ENCODE peak calls at places on chromosome 17, in seven cellular contexts. Q is IMR-90, M is pancreas, Z is GM10248, Y is natural killer cell, N is fibroblast of mammary gland, S is tibial nerve. E is an unnamed sample.

GRCh38 chr17:67531291-67531690 is 154.2 kb downstream of the PITPNC1 start:
- DNase-seq in Q (no peak), M (peak), Z (peak), Y (no peak), N (no peak), S (no peak), E (no peak)

GRCh38 chr17:17395246-17395802 is 81.5 kb upstream of the MED9 start:
- DNase-seq in Q (no peak), M (no peak), Z (no peak), Y (no peak), N (no peak), S (no peak), E (no peak)

GRCh38 chr17:17681744-17682292 is 560 bp downstream of the RAI1 start:
- DNase-seq in Q (no peak), M (no peak), Z (no peak), Y (peak), N (no peak), S (no peak), E (no peak)

GRCh38 chr17:10151667-10152496 is 46.5 kb downstream of the GAS7 start:
- DNase-seq in Q (no peak), M (no peak), Z (peak), Y (peak), N (no peak), S (no peak), E (no peak)

GRCh38 chr17:11144358-11145233 is 96.4 kb upstream of the SHISA6 start:
- DNase-seq in Q (no peak), M (peak), Z (no peak), Y (no peak), N (peak), S (no peak), E (no peak)

GRCh38 chr17:49360796-49361128 is 1.3 kb downstream of the ZNF652 start:
- DNase-seq in Q (peak), M (no peak), Z (no peak), Y (no peak), N (no peak), S (no peak), E (no peak)

GRCh38 chr17:49439673-49440571 is 25.2 kb upstream of the PHB1 start:
- DNase-seq in Q (peak), M (no peak), Z (no peak), Y (no peak), N (peak), S (no peak), E (no peak)

GRCh38 chr17:20706752-20707372 is 127.3 kb downstream of the CDRT15L2 start:
- DNase-seq in Q (no peak), M (no peak), Z (no peak), Y (no peak), N (no peak), S (no peak), E (no peak)

GRCh38 chr17:41792835-41793748 is 6.6 kb upstream of the JUP start:
- DNase-seq in Q (peak), M (peak), Z (no peak), Y (no peak), N (no peak), S (no peak), E (no peak)

GRCh38 chr17:78684026-78684425 is 98.0 kb downstream of the CYTH1 start:
- DNase-seq in Q (no peak), M (no peak), Z (no peak), Y (no peak), N (no peak), S (no peak), E (no peak)

GRCh38 chr17:44210342-44211192 is 8.9 kb downstream of the UBTF start:
- DNase-seq in Q (peak), M (peak), Z (peak), Y (peak), N (peak), S (peak), E (peak)

GRCh38 chr17:17539591-17539990 is 43.4 kb upstream of the RASD1 start:
- DNase-seq in Q (no peak), M (no peak), Z (no peak), Y (no peak), N (no peak), S (no peak), E (no peak)

GRCh38 chr17:42315402-42316156 is 27.3 kb downstream of the STAT5A start:
- DNase-seq in Q (no peak), M (no peak), Z (no peak), Y (no peak), N (no peak), S (no peak), E (no peak)

GRCh38 chr17:49249292-49249794 is 18.8 kb upstream of the PHOSPHO1 start:
- DNase-seq in Q (no peak), M (no peak), Z (no peak), Y (no peak), N (no peak), S (no peak), E (no peak)

GRCh38 chr17:35148144-35148543 is 527 bp downstream of the UNC45B start:
- DNase-seq in Q (no peak), M (no peak), Z (no peak), Y (no peak), N (no peak), S (no peak), E (no peak)

GRCh38 chr17:78474631-78475146 is 96.2 kb downstream of the PGS1 start:
- DNase-seq in Q (no peak), M (no peak), Z (peak), Y (peak), N (no peak), S (no peak), E (no peak)

GRCh38 chr17:36742267-36743000 is 141.1 kb downstream of the MRM1 start:
- DNase-seq in Q (no peak), M (no peak), Z (no peak), Y (no peak), N (no peak), S (no peak), E (no peak)

GRCh38 chr17:27654654-27655524 is 23.9 kb downstream of the LGALS9 start:
- DNase-seq in Q (peak), M (peak), Z (peak), Y (peak), N (peak), S (peak), E (peak)

GRCh38 chr17:71200597-71200996 is 920.2 kb upstream of the SOX9 start:
- DNase-seq in Q (no peak), M (no peak), Z (no peak), Y (no peak), N (no peak), S (no peak), E (no peak)

GRCh38 chr17:29048440-29049360 is 5.8 kb downstream of the PIPOX start:
- DNase-seq in Q (peak), M (no peak), Z (no peak), Y (no peak), N (no peak), S (no peak), E (no peak)

GRCh38 chr17:42518755-42519545 is 17.1 kb upstream of the NAGLU start:
- DNase-seq in Q (no peak), M (peak), Z (no peak), Y (no peak), N (no peak), S (no peak), E (no peak)

GRCh38 chr17:64403881-64404460 is 13.3 kb upstream of the PECAM1 start:
- DNase-seq in Q (no peak), M (no peak), Z (no peak), Y (no peak), N (no peak), S (no peak), E (no peak)

GRCh38 chr17:81039854-81040758 is 5.2 kb downstream of the BAIAP2 start:
- DNase-seq in Q (peak), M (no peak), Z (no peak), Y (no peak), N (peak), S (no peak), E (no peak)

GRCh38 chr17:74635418-74635817 is 11.9 kb upstream of the CD300E start:
- DNase-seq in Q (no peak), M (no peak), Z (peak), Y (no peak), N (no peak), S (no peak), E (no peak)

GRCh38 chr17:66964930-66965800 is 658 bp downstream of the CACNG4 start:
- DNase-seq in Q (no peak), M (no peak), Z (peak), Y (no peak), N (no peak), S (no peak), E (no peak)

GRCh38 chr17:38877130-38877851 is 7.4 kb downstream of the LASP1 start:
- DNase-seq in Q (no peak), M (no peak), Z (no peak), Y (no peak), N (no peak), S (no peak), E (no peak)

GRCh38 chr17:19470529-19471261 is 59.7 kb downstream of the RNF112 start:
- DNase-seq in Q (peak), M (no peak), Z (no peak), Y (no peak), N (peak), S (peak), E (no peak)

GRCh38 chr17:38868095-38868967 is 1.5 kb upstream of the LASP1 start:
- DNase-seq in Q (peak), M (peak), Z (no peak), Y (no peak), N (peak), S (peak), E (no peak)

GRCh38 chr17:59699218-59699617 is 8.0 kb downstream of the PTRH2 start:
- DNase-seq in Q (no peak), M (no peak), Z (no peak), Y (no peak), N (no peak), S (no peak), E (no peak)

GRCh38 chr17:66088173-66088572 is 103.8 kb downstream of the CEP112 start:
- DNase-seq in Q (no peak), M (no peak), Z (no peak), Y (no peak), N (no peak), S (no peak), E (no peak)

GRCh38 chr17:77506371-77506991 is 365.7 kb downstream of the SEC14L1 start:
- DNase-seq in Q (no peak), M (no peak), Z (no peak), Y (no peak), N (no peak), S (no peak), E (no peak)

GRCh38 chr17:56497132-56497531 is 96.4 kb upstream of the NOG start:
- DNase-seq in Q (no peak), M (no peak), Z (no peak), Y (no peak), N (no peak), S (no peak), E (no peak)

GRCh38 chr17:70796757-70797156 is 627.4 kb downstream of the KCNJ2 start:
- DNase-seq in Q (no peak), M (no peak), Z (no peak), Y (no peak), N (no peak), S (no peak), E (no peak)

GRCh38 chr17:19660219-19660870 is 11.8 kb downstream of the ALDH3A2 start:
- DNase-seq in Q (no peak), M (no peak), Z (no peak), Y (no peak), N (no peak), S (no peak), E (no peak)

GRCh38 chr17:59418732-59419166 is 87.3 kb downstream of the YPEL2 start:
- DNase-seq in Q (no peak), M (no peak), Z (no peak), Y (no peak), N (no peak), S (no peak), E (no peak)

GRCh38 chr17:8921147-8921546 is 44.4 kb downstream of the PIK3R5 start:
- DNase-seq in Q (no peak), M (no peak), Z (no peak), Y (no peak), N (no peak), S (no peak), E (no peak)

GRCh38 chr17:21166599-21167265 is 40.0 kb downstream of the DHRS7B start:
- DNase-seq in Q (peak), M (no peak), Z (no peak), Y (no peak), N (peak), S (no peak), E (no peak)

GRCh38 chr17:70945386-70945785 is 776.1 kb downstream of the KCNJ2 start:
- DNase-seq in Q (no peak), M (no peak), Z (no peak), Y (no peak), N (peak), S (no peak), E (no peak)

GRCh38 chr17:82619211-82619610 is 29.0 kb downstream of the WDR45B start:
- DNase-seq in Q (no peak), M (no peak), Z (no peak), Y (no peak), N (no peak), S (no peak), E (no peak)

GRCh38 chr17:82614095-82614631 is 34.1 kb downstream of the WDR45B start:
- DNase-seq in Q (no peak), M (no peak), Z (no peak), Y (no peak), N (no peak), S (no peak), E (no peak)

GRCh38 chr17:82616021-82616703 is 32.1 kb downstream of the WDR45B start:
- DNase-seq in Q (no peak), M (no peak), Z (no peak), Y (no peak), N (no peak), S (no peak), E (no peak)

GRCh38 chr17:82613283-82614094 is 34.8 kb downstream of the WDR45B start:
- DNase-seq in Q (no peak), M (no peak), Z (no peak), Y (no peak), N (no peak), S (no peak), E (no peak)

DNA sequence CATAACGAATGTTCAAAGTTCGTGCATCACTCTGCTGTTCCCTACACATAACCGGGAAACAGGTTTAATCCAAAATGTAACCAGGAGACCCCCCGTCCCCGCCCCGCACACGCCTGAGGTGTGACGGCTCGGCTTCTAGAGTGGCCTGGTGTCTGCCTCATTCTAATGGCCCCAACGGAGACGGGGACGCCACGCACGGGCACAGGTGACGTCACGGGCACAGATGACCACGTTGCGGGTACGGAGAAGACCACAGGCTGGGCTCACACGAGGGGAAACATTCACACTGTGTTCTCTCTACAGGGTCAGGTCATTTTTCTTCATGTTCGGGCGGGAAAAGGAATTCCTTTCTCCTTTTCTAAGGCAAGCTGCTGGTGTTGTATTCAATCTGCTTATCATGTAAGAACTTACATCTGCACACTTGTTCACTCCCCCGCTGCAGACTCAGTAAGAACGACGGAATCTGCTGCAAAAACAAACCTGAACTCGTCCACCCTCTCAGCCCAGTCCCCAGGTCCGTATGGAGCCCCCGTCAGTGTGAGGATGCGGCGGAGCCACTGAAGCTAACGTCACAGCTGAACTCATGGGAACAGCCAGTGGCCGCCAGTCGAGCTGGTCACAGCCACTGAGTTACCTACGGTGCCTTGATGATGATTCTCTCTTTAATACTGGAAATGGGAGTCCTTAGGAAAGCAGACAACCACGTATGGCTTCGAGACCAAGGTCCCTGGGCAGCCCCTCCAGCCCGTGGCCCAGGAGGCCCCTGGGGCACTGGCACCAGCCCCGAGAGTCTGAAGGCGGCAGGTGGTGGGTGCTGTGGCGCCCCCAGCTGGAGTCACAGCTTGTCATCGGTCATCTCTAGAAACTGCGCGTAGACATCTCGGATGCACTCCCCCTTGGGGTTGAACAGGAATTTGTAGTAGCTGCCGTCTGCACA is 32.9 kb downstream of the WDR45B start:
- DNase-seq in Q (no peak), M (no peak), Z (no peak), Y (no peak), N (no peak), S (no peak), E (no peak)
- TF ChIP-seq CTCF in Q (no peak), M (no peak), Z (no peak), Y (no peak), N (no peak), S (no peak), E (no peak)

GRCh38 chr17:33124871-33125551 is 133.4 kb downstream of the SPACA3 start:
- DNase-seq in Q (no peak), M (no peak), Z (no peak), Y (no peak), N (no peak), S (no peak), E (no peak)

GRCh38 chr17:33124185-33124584 is 132.5 kb downstream of the SPACA3 start:
- DNase-seq in Q (no peak), M (no peak), Z (no peak), Y (no peak), N (no peak), S (no peak), E (no peak)

GRCh38 chr17:33127706-33128105 is 136.1 kb downstream of the SPACA3 start:
- DNase-seq in Q (no peak), M (no peak), Z (no peak), Y (no peak), N (peak), S (no peak), E (no peak)

GRCh38 chr17:33126086-33126485 is 134.4 kb downstream of the SPACA3 start:
- DNase-seq in Q (no peak), M (no peak), Z (no peak), Y (no peak), N (no peak), S (no peak), E (no peak)

DNA sequence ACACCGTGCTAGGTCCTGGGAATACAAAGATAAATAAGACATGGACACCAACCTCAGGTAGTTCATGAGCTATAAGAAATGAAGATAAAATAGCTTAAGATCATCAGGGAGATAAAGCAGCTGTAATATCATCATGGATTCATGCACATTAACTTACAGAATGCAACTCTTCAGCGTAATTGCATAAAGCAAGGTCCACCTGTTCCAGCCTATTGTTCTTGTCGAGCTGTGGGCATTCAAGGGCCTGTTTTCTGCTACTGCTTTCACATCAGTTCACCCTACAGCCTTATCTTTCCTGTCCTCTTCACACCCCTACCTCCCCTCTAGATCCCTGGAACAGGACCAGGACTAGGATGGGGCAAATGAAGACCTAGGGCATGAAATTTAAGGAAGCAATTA is 133.9 kb downstream of the SPACA3 start:
- DNase-seq in Q (no peak), M (no peak), Z (no peak), Y (no peak), N (no peak), S (no peak), E (no peak)
- TF ChIP-seq CTCF in Q (no peak), M (no peak), Z (no peak), Y (no peak), N (no peak), S (no peak), E (no peak)

DNA sequence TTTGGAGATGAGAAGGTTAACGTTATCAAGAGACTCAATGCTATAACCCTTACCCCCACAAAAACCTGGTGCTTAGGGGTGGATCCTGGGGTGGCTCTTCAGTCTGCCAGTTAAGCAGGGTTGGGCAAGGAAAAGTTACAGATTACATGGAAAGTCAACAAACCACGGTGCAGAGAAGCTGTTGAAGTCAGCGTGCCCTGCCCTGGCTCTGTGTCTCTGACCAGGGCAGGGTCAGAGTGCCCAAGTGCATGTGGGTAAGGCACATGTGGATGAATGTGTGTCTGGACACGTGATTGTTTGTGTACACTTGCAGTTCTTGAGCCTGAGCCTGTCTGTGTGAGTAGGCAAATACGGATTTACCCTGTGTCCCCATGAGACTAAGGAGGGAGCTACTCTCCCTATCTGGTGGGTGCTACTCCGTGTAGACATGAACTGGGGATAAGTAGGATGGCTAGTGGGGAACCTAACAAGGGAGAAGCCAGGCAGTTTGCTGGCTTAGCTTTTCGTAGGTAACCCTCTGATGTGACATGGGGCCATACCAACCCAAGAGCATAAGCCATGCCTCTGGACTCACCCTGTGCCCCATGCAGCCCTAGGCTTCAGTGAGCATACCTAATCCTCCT is 5.5 kb downstream of the IGFBP4 start:
- DNase-seq in Q (peak), M (peak), Z (no peak), Y (no peak), N (peak), S (no peak), E (no peak)
- TF ChIP-seq CTCF in Q (no peak), M (no peak), Z (no peak), Y (no peak), N (no peak), S (no peak), E (no peak)

DNA sequence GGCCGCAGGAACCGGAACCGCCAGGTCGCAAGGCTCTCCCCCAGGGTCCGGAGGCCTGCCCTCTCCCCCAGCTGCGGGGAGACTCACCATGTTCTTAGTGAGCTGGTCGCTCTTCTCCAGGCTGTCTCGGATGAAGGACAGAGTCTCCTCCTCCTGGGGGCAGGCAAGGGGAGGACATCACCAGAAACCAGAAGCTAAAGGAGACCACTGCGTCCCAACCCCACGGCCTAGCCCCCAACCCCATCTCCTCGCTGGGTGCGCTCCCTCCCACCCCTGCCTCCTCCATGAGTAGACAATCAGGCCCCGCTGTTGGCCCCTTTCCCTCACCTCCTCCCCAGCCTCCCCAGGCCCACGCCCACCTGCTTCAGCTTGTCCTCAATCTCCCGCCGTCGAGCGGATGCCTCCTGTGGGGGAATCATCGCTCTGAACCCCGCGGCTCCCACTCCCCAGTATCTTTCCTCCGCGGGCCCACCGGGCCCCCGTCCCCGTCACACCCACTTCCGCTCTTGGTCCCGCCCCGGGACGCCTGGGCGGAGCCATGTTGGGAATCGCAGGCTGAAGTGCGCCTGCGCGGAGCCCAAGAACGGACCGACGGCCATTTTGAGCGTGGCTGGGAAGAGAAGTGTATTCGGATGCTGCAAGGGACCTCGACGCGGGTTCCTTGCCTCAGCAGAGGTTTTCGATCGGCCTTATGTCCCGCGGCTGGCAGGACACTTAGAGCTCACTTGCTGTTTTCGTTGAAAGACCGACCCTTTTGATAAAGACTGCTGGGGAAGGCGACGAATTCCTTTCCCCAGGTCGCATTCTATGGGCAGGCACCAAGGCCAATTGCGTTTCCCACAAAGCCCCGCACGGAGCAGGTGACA is at the start of gene EXOC7:
- DNase-seq in Q (peak), M (peak), Z (peak), Y (peak), N (peak), S (peak), E (peak)
- TF ChIP-seq CTCF in Q (no peak), M (no peak), Z (no peak), Y (peak), N (peak), S (no peak), E (no peak)